ENCODE peak calls at places on chromosomes 12 and 14, in five cellular contexts. One of them, this sample, is unnamed.

GRCh38 chr12:3362751-3363150 is 128.3 kb upstream of the PRMT8 start:
- DNase-seq in H9: peak; percentile 18
- DNase-seq in neuronal stem cell: no peak
- DNase-seq in H1: no peak
- DNase-seq in trophoblast cell: no peak
- DNase-seq in this sample: no peak

GRCh38 chr14:91309756-91310280 is 65.3 kb upstream of the GPR68 start:
- DNase-seq in H9: no peak
- DNase-seq in neuronal stem cell: no peak
- DNase-seq in H1: no peak
- DNase-seq in trophoblast cell: no peak
- DNase-seq in this sample: no peak

GRCh38 chr12:56244494-56244893 is 13.7 kb downstream of the ANKRD52 start:
- DNase-seq in H9: no peak
- DNase-seq in neuronal stem cell: no peak
- DNase-seq in H1: no peak
- DNase-seq in trophoblast cell: no peak
- DNase-seq in this sample: no peak

GRCh38 chr12:66065146-66065545 is 65.4 kb downstream of the LLPH start:
- DNase-seq in H9: no peak
- DNase-seq in neuronal stem cell: no peak
- DNase-seq in H1: no peak
- DNase-seq in trophoblast cell: no peak
- DNase-seq in this sample: no peak

GRCh38 chr12:30358113-30358512 is 337.6 kb downstream of the IPO8 start:
- DNase-seq in H9: no peak
- DNase-seq in neuronal stem cell: no peak
- DNase-seq in H1: no peak
- DNase-seq in trophoblast cell: no peak
- DNase-seq in this sample: no peak

GRCh38 chr14:61341275-61342210 is 20.2 kb downstream of the PRKCH start:
- DNase-seq in H9: no peak
- DNase-seq in neuronal stem cell: no peak
- DNase-seq in H1: no peak
- DNase-seq in trophoblast cell: no peak
- DNase-seq in this sample: no peak

GRCh38 chr14:49677643-49678042 is 10.4 kb downstream of the POLE2 start:
- DNase-seq in H9: no peak
- DNase-seq in neuronal stem cell: no peak
- DNase-seq in H1: no peak
- DNase-seq in trophoblast cell: no peak
- DNase-seq in this sample: no peak

GRCh38 chr12:10397311-10397710 is 7.5 kb upstream of the KLRK1 start:
- DNase-seq in H9: no peak
- DNase-seq in neuronal stem cell: no peak
- DNase-seq in H1: no peak
- DNase-seq in trophoblast cell: no peak
- DNase-seq in this sample: no peak

GRCh38 chr14:60509438-60510253 is 700 bp downstream of the SIX6 start:
- DNase-seq in H9: peak; percentile 72
- DNase-seq in neuronal stem cell: peak; percentile 41
- DNase-seq in H1: peak; percentile 79
- DNase-seq in trophoblast cell: no peak
- DNase-seq in this sample: no peak

GRCh38 chr12:94071258-94071657 is 77.1 kb upstream of the PLXNC1 start:
- DNase-seq in H9: no peak
- DNase-seq in neuronal stem cell: no peak
- DNase-seq in H1: no peak
- DNase-seq in trophoblast cell: no peak
- DNase-seq in this sample: no peak
- H2BK12ac ChIP-seq in H9: no peak overlapping the region
- H2BK12ac ChIP-seq in neuronal stem cell: no peak overlapping the region
- H2BK12ac ChIP-seq in H1: no peak overlapping the region
- H2BK12ac ChIP-seq in trophoblast cell: no peak overlapping the region
- H2BK12ac ChIP-seq in this sample: no peak overlapping the region

GRCh38 chr14:89954045-89955021 is at the start of gene EFCAB11:
- DNase-seq in H9: peak; percentile 99
- DNase-seq in neuronal stem cell: peak; percentile 96
- DNase-seq in H1: peak; percentile 93
- DNase-seq in trophoblast cell: peak; percentile 98
- DNase-seq in this sample: peak; percentile 99
- H2BK12ac ChIP-seq in H9: no peak within 1 kb of the TSS
- H2BK12ac ChIP-seq in neuronal stem cell: no peak within 1 kb of the TSS
- H2BK12ac ChIP-seq in H1: no peak within 1 kb of the TSS
- H2BK12ac ChIP-seq in trophoblast cell: no peak within 1 kb of the TSS
- H2BK12ac ChIP-seq in this sample: no peak within 1 kb of the TSS

DNA sequence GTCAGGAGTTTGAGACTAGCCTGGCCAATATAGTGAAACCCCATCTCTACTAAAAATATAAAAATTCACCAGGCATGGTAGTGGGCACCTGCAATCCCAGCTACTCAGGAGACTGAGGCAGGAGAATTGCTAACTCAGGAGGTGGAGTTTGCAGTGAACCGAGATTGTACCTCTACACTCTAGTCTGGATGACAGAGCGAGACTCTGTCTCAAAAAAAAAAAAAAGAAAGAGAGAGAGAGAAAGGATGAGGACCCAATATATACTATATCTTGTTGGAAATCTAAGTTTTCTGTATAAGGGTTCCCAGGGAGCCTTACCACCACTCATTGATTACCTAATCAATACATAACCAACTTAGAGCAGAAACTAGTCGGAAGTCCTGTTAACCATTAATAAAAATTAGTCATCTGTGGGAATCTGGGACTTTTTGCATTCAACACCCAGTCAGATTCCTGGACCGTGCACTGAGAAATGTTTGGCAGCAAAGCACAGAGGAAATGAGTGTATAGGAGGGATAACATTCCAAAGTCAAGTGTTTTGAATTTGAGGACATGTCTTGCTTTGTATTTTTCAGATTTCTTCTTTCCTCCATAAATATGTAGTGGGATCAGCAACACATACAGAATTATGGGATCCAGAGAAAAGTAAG is 44.8 kb upstream of the NR2C1 start:
- DNase-seq in H9: no peak
- DNase-seq in neuronal stem cell: no peak
- DNase-seq in H1: no peak
- DNase-seq in trophoblast cell: no peak
- DNase-seq in this sample: peak; percentile 77
- H2BK12ac ChIP-seq in H9: no peak overlapping the region
- H2BK12ac ChIP-seq in neuronal stem cell: no peak overlapping the region
- H2BK12ac ChIP-seq in H1: no peak overlapping the region
- H2BK12ac ChIP-seq in trophoblast cell: no peak overlapping the region
- H2BK12ac ChIP-seq in this sample: no peak overlapping the region

GRCh38 chr12:20272171-20272570 is 96.2 kb upstream of the PDE3A start:
- DNase-seq in H9: no peak
- DNase-seq in neuronal stem cell: no peak
- DNase-seq in H1: no peak
- DNase-seq in trophoblast cell: no peak
- DNase-seq in this sample: no peak
- H2BK12ac ChIP-seq in H9: no peak overlapping the region
- H2BK12ac ChIP-seq in neuronal stem cell: no peak overlapping the region
- H2BK12ac ChIP-seq in H1: no peak overlapping the region
- H2BK12ac ChIP-seq in trophoblast cell: no peak overlapping the region
- H2BK12ac ChIP-seq in this sample: no peak overlapping the region

GRCh38 chr12:51200156-51200555 is 17.7 kb downstream of the POU6F1 start:
- DNase-seq in H9: no peak
- DNase-seq in neuronal stem cell: no peak
- DNase-seq in H1: no peak
- DNase-seq in trophoblast cell: no peak
- DNase-seq in this sample: no peak

GRCh38 chr12:51199546-51199945 is 18.3 kb downstream of the POU6F1 start:
- DNase-seq in H9: no peak
- DNase-seq in neuronal stem cell: no peak
- DNase-seq in H1: no peak
- DNase-seq in trophoblast cell: no peak
- DNase-seq in this sample: no peak

GRCh38 chr12:51202650-51203198 is 15.1 kb downstream of the POU6F1 start:
- DNase-seq in H9: no peak
- DNase-seq in neuronal stem cell: no peak
- DNase-seq in H1: no peak
- DNase-seq in trophoblast cell: no peak
- DNase-seq in this sample: no peak

GRCh38 chr12:51198568-51199400 is 19.1 kb downstream of the POU6F1 start:
- DNase-seq in H9: no peak
- DNase-seq in neuronal stem cell: no peak
- DNase-seq in H1: no peak
- DNase-seq in trophoblast cell: no peak
- DNase-seq in this sample: peak; percentile 24

GRCh38 chr12:51200806-51201205 is 17.1 kb downstream of the POU6F1 start:
- DNase-seq in H9: no peak
- DNase-seq in neuronal stem cell: no peak
- DNase-seq in H1: no peak
- DNase-seq in trophoblast cell: no peak
- DNase-seq in this sample: no peak
- H2BK12ac ChIP-seq in H9: no peak overlapping the region
- H2BK12ac ChIP-seq in neuronal stem cell: no peak overlapping the region
- H2BK12ac ChIP-seq in H1: no peak overlapping the region
- H2BK12ac ChIP-seq in trophoblast cell: no peak overlapping the region
- H2BK12ac ChIP-seq in this sample: no peak overlapping the region

GRCh38 chr12:109743076-109743910 is 29.7 kb downstream of the FAM222A start:
- DNase-seq in H9: peak; percentile 27
- DNase-seq in neuronal stem cell: no peak
- DNase-seq in H1: no peak
- DNase-seq in trophoblast cell: no peak
- DNase-seq in this sample: no peak

GRCh38 chr12:109741286-109741969 is 27.8 kb downstream of the FAM222A start:
- DNase-seq in H9: peak; percentile 23
- DNase-seq in neuronal stem cell: no peak
- DNase-seq in H1: peak; percentile 37
- DNase-seq in trophoblast cell: no peak
- DNase-seq in this sample: no peak

GRCh38 chr12:109744026-109744425 is 30.4 kb downstream of the FAM222A start:
- DNase-seq in H9: no peak
- DNase-seq in neuronal stem cell: no peak
- DNase-seq in H1: no peak
- DNase-seq in trophoblast cell: no peak
- DNase-seq in this sample: no peak

GRCh38 chr12:109741970-109742372 is 28.3 kb downstream of the FAM222A start:
- DNase-seq in H9: peak; percentile 23
- DNase-seq in neuronal stem cell: no peak
- DNase-seq in H1: peak; percentile 39
- DNase-seq in trophoblast cell: no peak
- DNase-seq in this sample: no peak

DNA sequence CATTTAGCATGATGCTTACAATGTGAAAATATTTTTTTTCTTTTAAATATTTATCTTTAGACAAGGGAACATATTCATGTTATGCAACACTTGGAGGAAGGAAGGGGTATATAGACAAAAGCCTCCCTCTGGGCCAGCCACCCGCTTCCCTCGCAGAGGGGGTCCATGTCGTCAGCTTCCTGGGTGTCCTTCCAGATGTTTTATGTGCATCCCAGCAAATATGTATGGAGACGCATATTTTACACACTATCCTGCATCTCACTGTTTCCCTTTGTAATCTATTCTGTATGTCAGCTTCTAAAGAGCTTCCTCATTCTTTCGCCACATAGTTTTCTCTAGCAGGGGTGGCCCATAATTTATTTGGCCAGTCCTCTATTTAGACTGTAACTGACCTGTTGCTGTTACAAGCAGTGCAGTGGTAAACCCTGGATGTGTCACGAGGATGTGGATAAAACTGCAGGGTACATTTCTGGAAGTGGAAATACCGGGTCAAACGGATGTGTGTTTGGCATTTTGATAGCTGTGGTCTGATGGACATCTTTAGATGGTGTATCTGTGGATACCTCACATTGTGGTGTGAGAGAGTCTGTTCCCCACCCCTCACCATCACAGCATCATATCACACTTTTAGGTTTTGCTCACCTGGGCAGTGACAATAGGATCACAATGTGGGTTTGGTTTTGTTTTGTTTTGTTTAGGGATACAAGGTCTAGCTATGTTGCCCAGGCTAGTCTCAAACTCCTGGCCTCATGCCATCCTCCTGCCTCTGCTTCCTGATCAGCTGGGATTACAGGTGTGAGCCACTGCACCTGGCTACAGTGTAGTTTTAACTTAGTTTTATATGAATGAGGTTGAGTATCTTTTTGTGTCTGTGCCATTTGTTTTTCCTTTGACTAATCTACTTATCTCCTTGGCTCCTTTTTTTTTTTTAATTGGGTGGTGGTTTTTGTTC is 31.6 kb downstream of the FAM222A start:
- DNase-seq in H9: no peak
- DNase-seq in neuronal stem cell: no peak
- DNase-seq in H1: no peak
- DNase-seq in trophoblast cell: no peak
- DNase-seq in this sample: peak; percentile 15
- H2BK12ac ChIP-seq in H9: no peak overlapping the region
- H2BK12ac ChIP-seq in neuronal stem cell: no peak overlapping the region
- H2BK12ac ChIP-seq in H1: no peak overlapping the region
- H2BK12ac ChIP-seq in trophoblast cell: no peak overlapping the region
- H2BK12ac ChIP-seq in this sample: no peak overlapping the region

DNA sequence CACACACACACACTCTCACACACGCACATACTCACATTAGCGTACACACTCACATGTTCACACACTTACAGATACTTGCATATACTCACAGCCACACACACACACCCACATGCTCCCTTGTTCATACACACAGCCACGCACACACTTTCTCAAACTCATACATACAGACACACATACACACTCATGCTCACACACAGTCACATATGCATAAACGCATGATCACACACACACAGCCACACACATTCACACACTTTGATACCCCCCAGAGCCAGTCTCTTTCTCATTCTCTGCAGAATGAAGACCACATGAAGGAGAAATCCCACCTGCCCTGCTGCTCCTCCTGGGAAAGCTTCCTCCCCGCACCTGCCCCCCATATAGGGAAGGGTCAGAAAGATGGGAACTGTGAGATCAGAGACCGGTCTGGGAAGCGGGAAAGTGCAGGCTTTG is 105.0 kb upstream of the MED13L start:
- DNase-seq in H9: no peak
- DNase-seq in neuronal stem cell: no peak
- DNase-seq in H1: no peak
- DNase-seq in trophoblast cell: no peak
- DNase-seq in this sample: no peak
- H2BK12ac ChIP-seq in H9: no peak overlapping the region
- H2BK12ac ChIP-seq in neuronal stem cell: peak overlapping the region; percentile 11
- H2BK12ac ChIP-seq in H1: peak overlapping the region; percentile 99
- H2BK12ac ChIP-seq in trophoblast cell: peak overlapping the region; percentile 50
- H2BK12ac ChIP-seq in this sample: peak overlapping the region; percentile 84

DNA sequence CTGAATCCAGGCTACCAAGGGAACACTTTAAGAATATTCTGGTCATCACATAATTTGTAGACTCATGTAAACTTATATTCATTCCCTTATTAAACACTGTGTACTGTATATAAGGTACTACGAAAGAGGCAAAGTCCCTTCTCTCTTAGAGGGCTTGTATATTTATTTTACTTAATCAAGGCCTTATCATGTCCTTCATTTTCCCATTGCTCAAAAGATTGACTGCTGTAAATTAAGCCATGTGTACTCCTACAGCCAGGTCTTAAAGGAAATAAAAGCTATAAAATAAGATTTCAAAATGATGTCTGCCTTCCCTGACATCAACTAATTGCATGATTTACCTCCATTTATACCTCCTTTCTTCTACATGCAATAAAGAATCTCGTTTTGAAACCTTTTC is 5.0 kb downstream of the DENND5B start:
- DNase-seq in H9: no peak
- DNase-seq in neuronal stem cell: no peak
- DNase-seq in H1: no peak
- DNase-seq in trophoblast cell: no peak
- DNase-seq in this sample: no peak
- H2BK12ac ChIP-seq in H9: no peak overlapping the region
- H2BK12ac ChIP-seq in neuronal stem cell: no peak overlapping the region
- H2BK12ac ChIP-seq in H1: no peak overlapping the region
- H2BK12ac ChIP-seq in trophoblast cell: no peak overlapping the region
- H2BK12ac ChIP-seq in this sample: no peak overlapping the region

This sample was measured in mesenchymal stem cell.